ENCODE peak calls at places on chromosomes 1 and 21, in five cellular contexts. W is stimulated activated CD4-positive, alpha-beta T cell treated with anti-CD3 and anti-CD28 coated beads, Interleukin-4, amount 100 ng/mL, for 1 hour; L is AG04449; N is NCI-H1048; B is brain microvascular endothelial cell. O is an unnamed sample.

GRCh38 chr1:161193561-161194235 is 5.2 kb downstream of the ADAMTS4 start:
- DNase-seq in B (no peak), N (no peak), W (no peak), L (no peak), O (no peak)

GRCh38 chr21:45560106-45561021 is 18.1 kb upstream of the SLC19A1 start:
- DNase-seq in N (no peak), B (no peak), W (no peak), L (no peak), O (no peak)

GRCh38 chr1:183164350-183164749 is 21.7 kb upstream of the LAMC2 start:
- DNase-seq in N (no peak), L (no peak), W (no peak), B (peak; percentile 75), O (no peak)

GRCh38 chr1:29563571-29563970 is 327.2 kb downstream of the PTPRU start:
- DNase-seq in L (no peak), W (no peak), B (peak; percentile 12), N (no peak), O (no peak)

GRCh38 chr21:32457360-32457840 is 44.9 kb downstream of the EVA1C start:
- DNase-seq in L (no peak), N (no peak), B (no peak), W (no peak), O (no peak)

GRCh38 chr1:235075955-235076308 is 52.7 kb downstream of the TOMM20 start:
- DNase-seq in N (no peak), L (no peak), W (no peak), B (no peak), O (no peak)

GRCh38 chr1:221328371-221328770 is 413.5 kb downstream of the DUSP10 start:
- DNase-seq in W (no peak), N (no peak), L (no peak), B (no peak), O (no peak)

GRCh38 chr1:22702671-22703070 is 8.0 kb upstream of the EPHB2 start:
- DNase-seq in W (no peak), L (no peak), B (no peak), N (no peak), O (no peak)

GRCh38 chr1:110084226-110085078 is 14.0 kb upstream of the ALX3 start:
- DNase-seq in N (no peak), L (no peak), W (peak; percentile 22), B (peak; percentile 36), O (no peak)

GRCh38 chr21:34034369-34035014 is 38.9 kb upstream of the MRPS6 start:
- DNase-seq in L (no peak), B (no peak), W (no peak), N (no peak), O (no peak)

GRCh38 chr1:154847891-154848290 is 22.2 kb downstream of the KCNN3 start:
- DNase-seq in N (no peak), L (no peak), W (no peak), B (no peak), O (no peak)

GRCh38 chr1:198157847-198158765 is 1.3 kb downstream of the NEK7 start:
- DNase-seq in L (no peak), W (no peak), N (no peak), B (peak; percentile 20), O (no peak)

GRCh38 chr1:244049142-244049968 is 1.7 kb upstream of the ZBTB18 start:
- DNase-seq in L (no peak), N (no peak), W (peak; percentile 49), B (no peak), O (no peak)

GRCh38 chr21:31667141-31667540 is 7.6 kb downstream of the SOD1 start:
- DNase-seq in B (no peak), W (no peak), L (no peak), N (no peak), O (no peak)

GRCh38 chr1:40987439-40988276 is 8.2 kb downstream of the CTPS1 start:
- DNase-seq in L (no peak), W (no peak), N (no peak), B (no peak), O (no peak)

GRCh38 chr1:158028956-158029355 is 35.5 kb downstream of the KIRREL1 start:
- DNase-seq in B (no peak), L (no peak), W (no peak), N (no peak), O (no peak)

GRCh38 chr1:153962088-153963029 is 978 bp downstream of the SLC39A1 start:
- DNase-seq in B (no peak), L (no peak), W (no peak), N (no peak), O (no peak)

GRCh38 chr1:230537456-230537855 is 104.8 kb upstream of the COG2 start:
- DNase-seq in L (no peak), N (no peak), W (no peak), B (no peak), O (no peak)

GRCh38 chr1:155062702-155063411 is 683 bp upstream of the EFNA4 start:
- DNase-seq in W (peak; percentile 80), N (no peak), B (peak; percentile 48), L (no peak), O (no peak)

GRCh38 chr1:236524142-236524891 is 535 bp downstream of the LGALS8 start:
- DNase-seq in W (peak; percentile 29), N (peak; percentile 79), B (peak; percentile 80), L (peak; percentile 69), O (peak; percentile 64)

GRCh38 chr21:26388731-26389231 is 184.3 kb downstream of the CYYR1 start:
- DNase-seq in L (no peak), N (no peak), B (peak; percentile 45), W (no peak), O (no peak)

GRCh38 chr1:41417746-41418145 is 56.5 kb downstream of the FOXO6 start:
- DNase-seq in N (no peak), L (no peak), W (no peak), B (no peak), O (no peak)

GRCh38 chr1:47679301-47679751 is 241.5 kb downstream of the FOXD2 start:
- DNase-seq in B (peak; percentile 33), N (no peak), L (no peak), W (no peak), O (no peak)

GRCh38 chr1:60265560-60266535 is 192.3 kb upstream of the C1orf87 start:
- DNase-seq in W (no peak), B (peak; percentile 79), L (no peak), N (no peak), O (no peak)

GRCh38 chr1:93107395-93107794 is 28.3 kb downstream of the MTF2 start:
- DNase-seq in W (no peak), L (no peak), N (no peak), B (no peak), O (no peak)

GRCh38 chr1:205813755-205814058 is 709 bp upstream of the SLC41A1 start:
- DNase-seq in B (no peak), L (no peak), W (no peak), N (no peak), O (no peak)

GRCh38 chr1:116433283-116434257 is 60.5 kb downstream of the ATP1A1 start:
- DNase-seq in W (no peak), B (peak; percentile 53), L (no peak), N (no peak), O (no peak)

GRCh38 chr1:30485072-30485471 is 238.3 kb downstream of the MATN1 start:
- DNase-seq in W (no peak), B (no peak), N (no peak), L (no peak), O (no peak)